ENCODE peak calls at places on chromosome 16, in five cellular contexts. Y, I, E, R and J are unnamed samples.

GRCh38 chr16:11596572-11597226 is 10.0 kb upstream of the LITAF start:
- DNase-seq in R (no peak), Y (no peak), E (no peak), I (no peak), J (no peak)

GRCh38 chr16:23148513-23149266 is 562 bp downstream of the USP31 start:
- DNase-seq in Y (peak), R (peak), I (peak), E (peak), J (peak)

GRCh38 chr16:19179890-19180490 is 11.9 kb downstream of the SYT17 start:
- DNase-seq in Y (peak), E (no peak), R (no peak), I (peak), J (no peak)

GRCh38 chr16:70470927-70471341 is 16.5 kb downstream of the FCSK start:
- DNase-seq in Y (no peak), R (no peak), E (no peak), I (no peak), J (no peak)

GRCh38 chr16:29862383-29862883 is 593 bp downstream of the CDIPT start:
- DNase-seq in R (no peak), I (no peak), E (no peak), Y (no peak), J (no peak)

GRCh38 chr16:67562918-67563707 is 787 bp downstream of the CTCF start:
- DNase-seq in R (no peak), Y (peak), I (peak), E (peak), J (peak)

GRCh38 chr16:65312071-65312470 is 190.2 kb upstream of the CDH11 start:
- DNase-seq in E (no peak), Y (no peak), R (no peak), I (no peak), J (no peak)

GRCh38 chr16:47492428-47493357 is 31.6 kb downstream of the PHKB start:
- DNase-seq in R (no peak), E (no peak), Y (no peak), I (peak), J (no peak)

GRCh38 chr16:29765167-29766032 is 12.7 kb upstream of the ZG16 start:
- DNase-seq in E (no peak), R (peak), Y (no peak), I (no peak), J (no peak)

GRCh38 chr16:84842516-84843148 is 22.8 kb downstream of the CRISPLD2 start:
- DNase-seq in Y (no peak), E (no peak), R (no peak), I (no peak), J (no peak)

GRCh38 chr16:3983081-3983520 is 102.6 kb upstream of the CREBBP start:
- DNase-seq in E (no peak), I (peak), R (no peak), Y (peak), J (peak)

GRCh38 chr16:24381470-24382118 is 125.5 kb downstream of the CACNG3 start:
- DNase-seq in R (no peak), E (no peak), I (no peak), Y (no peak), J (no peak)

GRCh38 chr16:88005148-88005547 is 53.9 kb downstream of the BANP start:
- DNase-seq in E (no peak), I (no peak), R (no peak), Y (no peak), J (no peak)

GRCh38 chr16:22813946-22814325 is at the start of gene HS3ST2:
- DNase-seq in E (no peak), Y (no peak), R (no peak), I (no peak), J (no peak)

GRCh38 chr16:70692481-70693203 is 6.8 kb upstream of the MTSS2 start:
- DNase-seq in E (no peak), I (no peak), R (no peak), Y (no peak), J (no peak)

GRCh38 chr16:72939247-72939646 is 108.7 kb downstream of the ZFHX3 start:
- DNase-seq in I (no peak), Y (peak), R (no peak), E (no peak), J (no peak)

GRCh38 chr16:66924527-66925321 is 611 bp downstream of the RRAD start:
- DNase-seq in R (no peak), Y (peak), E (no peak), I (no peak), J (no peak)

GRCh38 chr16:64470916-64471315 is 650.9 kb downstream of the CDH11 start:
- DNase-seq in I (no peak), Y (no peak), E (no peak), R (no peak), J (no peak)